ENCODE peak calls at places on chromosome 1, in nine cellular contexts. J is adrenal gland, V is thyroid gland, W is body of pancreas, G is A549, C is right lobe of liver, O is IMR-90, Y is tibial nerve, U is ovary. N is an unnamed sample.

GRCh38 chr1:35707253-35708178 is 11.2 kb downstream of the C1orf216 start:
- DNase-seq in V (no peak), J (no peak), G (no peak), Y (no peak), O (no peak), W (peak), C (no peak), U (no peak), N (peak)

GRCh38 chr1:211517006-211517405 is 25.0 kb upstream of the RD3 start:
- DNase-seq in W (no peak), V (no peak), J (no peak), G (no peak), U (no peak), C (no peak), O (no peak), Y (no peak), N (peak)

GRCh38 chr1:92352856-92353255 is 54.0 kb downstream of the RPAP2 start:
- DNase-seq in G (no peak), Y (no peak), C (no peak), O (no peak), U (no peak), V (no peak), W (no peak), J (no peak), N (no peak)

GRCh38 chr1:221335161-221336101 is 406.5 kb downstream of the DUSP10 start:
- DNase-seq in U (no peak), Y (peak), G (no peak), V (no peak), C (no peak), J (peak), W (peak), O (peak), N (no peak)

GRCh38 chr1:30032302-30032701 is 691.1 kb downstream of the MATN1 start:
- DNase-seq in G (no peak), J (no peak), Y (no peak), V (no peak), U (no peak), O (no peak), W (no peak), C (no peak), N (no peak)

GRCh38 chr1:170556910-170557309 is 24.9 kb downstream of the GORAB start:
- DNase-seq in G (no peak), W (no peak), O (peak), Y (no peak), C (no peak), V (no peak), U (no peak), J (no peak), N (no peak)

GRCh38 chr1:38991638-38992449 is 768 bp downstream of the AKIRIN1 start:
- DNase-seq in G (peak), C (peak), O (no peak), Y (no peak), J (peak), W (peak), V (peak), U (no peak), N (peak)

GRCh38 chr1:195697130-195697529 is 911.1 kb downstream of the KCNT2 start:
- DNase-seq in C (no peak), Y (no peak), U (no peak), O (no peak), J (no peak), W (no peak), G (no peak), V (no peak), N (no peak)

GRCh38 chr1:233656700-233657099 is 42.8 kb downstream of the KCNK1 start:
- DNase-seq in J (no peak), C (no peak), G (no peak), V (no peak), U (no peak), W (no peak), Y (no peak), O (no peak), N (no peak)

GRCh38 chr1:97332716-97333115 is 588.1 kb downstream of the DPYD start:
- DNase-seq in W (no peak), U (no peak), J (no peak), V (no peak), Y (no peak), G (no peak), C (no peak), O (peak), N (no peak)

GRCh38 chr1:184150776-184151531 is 99.4 kb downstream of the TSEN15 start:
- DNase-seq in U (peak), V (peak), Y (peak), J (no peak), G (no peak), C (no peak), O (peak), W (peak), N (no peak)

GRCh38 chr1:5983361-5984103 is 8.7 kb downstream of the NPHP4 start:
- DNase-seq in G (no peak), U (no peak), J (no peak), C (no peak), V (no peak), W (no peak), Y (no peak), O (peak), N (no peak)

GRCh38 chr1:61270107-61270506 is 187.7 kb downstream of the NFIA start:
- DNase-seq in Y (no peak), J (no peak), U (no peak), G (no peak), O (no peak), V (no peak), C (no peak), W (no peak), N (no peak)

DNA sequence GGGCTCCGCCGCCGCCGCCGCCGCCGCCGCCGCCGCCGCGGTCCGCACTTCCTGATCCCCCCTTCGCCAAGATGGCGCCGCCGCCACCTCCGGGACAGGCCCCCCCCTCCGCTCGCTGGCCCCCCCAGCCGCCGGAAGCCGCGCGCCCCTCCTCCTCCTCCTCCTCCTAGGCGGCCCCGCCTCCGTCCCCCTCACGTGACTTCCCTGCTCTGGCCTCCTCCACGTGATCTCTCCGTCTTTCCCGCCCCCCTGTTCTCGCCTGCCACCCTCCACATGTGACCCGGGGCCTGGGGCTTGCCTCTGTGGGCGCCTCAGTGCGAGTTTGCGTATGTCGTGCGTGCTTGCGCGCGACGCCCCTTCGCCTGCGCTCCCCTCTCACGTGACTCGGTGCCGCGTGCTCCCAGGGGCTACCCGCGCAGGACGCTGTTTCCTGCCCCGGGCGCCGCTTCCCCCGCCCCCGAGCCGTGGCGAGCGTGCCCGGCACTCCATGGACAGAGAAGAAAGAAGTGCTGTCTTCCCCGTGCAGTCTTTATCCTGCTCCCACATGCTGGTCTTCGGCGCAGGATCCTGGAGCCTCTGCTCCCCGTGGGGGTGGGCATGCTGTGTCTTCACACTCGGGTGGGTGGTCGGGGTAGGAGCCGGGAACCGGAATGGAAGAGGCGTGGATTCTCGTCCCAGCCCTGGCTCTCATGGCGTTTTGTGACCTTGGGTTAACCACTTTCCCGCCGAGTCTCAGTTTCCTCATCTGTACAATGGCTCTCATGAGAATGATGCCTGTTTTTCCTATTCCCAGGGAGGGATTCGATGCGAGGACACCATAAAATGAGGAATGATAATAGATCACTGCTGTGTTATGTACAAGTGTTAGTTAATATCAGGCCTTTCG is at the start of gene UBE2Q1:
- DNase-seq in V (peak), U (peak), C (peak), W (peak), J (peak), O (peak), Y (peak), G (peak), N (peak)
- TF ChIP-seq POLR2A in V (peak), U (peak), C (peak), W (peak), J (peak), O (no peak), Y (peak), G (peak), N (no peak)

GRCh38 chr1:204363335-204364114 is 3.8 kb upstream of the PLEKHA6 start:
- DNase-seq in C (peak), U (peak), O (peak), G (peak), W (peak), J (peak), V (peak), Y (peak), N (peak)
- TF ChIP-seq POLR2A in C (no peak), U (peak), O (peak), G (no peak), W (peak), J (no peak), V (no peak), Y (no peak), N (no peak)

GRCh38 chr1:111928531-111928930 is 60.9 kb downstream of the KCND3 start:
- DNase-seq in C (no peak), W (no peak), G (no peak), O (no peak), U (no peak), V (no peak), Y (no peak), J (no peak), N (no peak)
- TF ChIP-seq POLR2A in C (no peak), W (no peak), G (no peak), O (no peak), U (no peak), V (no peak), Y (no peak), J (no peak), N (no peak)

GRCh38 chr1:180504186-180504585 is 1.8 kb upstream of the ACBD6 start:
- DNase-seq in J (no peak), G (no peak), Y (no peak), V (no peak), O (peak), C (no peak), W (no peak), U (no peak), N (no peak)

GRCh38 chr1:180501865-180502360 is 464 bp downstream of the ACBD6 start:
- DNase-seq in Y (no peak), U (no peak), J (peak), C (no peak), W (peak), O (no peak), G (peak), V (peak), N (no peak)

GRCh38 chr1:180503274-180503862 is 991 bp upstream of the ACBD6 start:
- DNase-seq in G (peak), O (no peak), U (no peak), C (no peak), W (no peak), V (no peak), J (no peak), Y (no peak), N (no peak)

GRCh38 chr1:180500689-180501088 is 1.7 kb downstream of the ACBD6 start:
- DNase-seq in G (no peak), V (no peak), Y (no peak), J (no peak), O (no peak), U (no peak), C (no peak), W (no peak), N (no peak)

DNA sequence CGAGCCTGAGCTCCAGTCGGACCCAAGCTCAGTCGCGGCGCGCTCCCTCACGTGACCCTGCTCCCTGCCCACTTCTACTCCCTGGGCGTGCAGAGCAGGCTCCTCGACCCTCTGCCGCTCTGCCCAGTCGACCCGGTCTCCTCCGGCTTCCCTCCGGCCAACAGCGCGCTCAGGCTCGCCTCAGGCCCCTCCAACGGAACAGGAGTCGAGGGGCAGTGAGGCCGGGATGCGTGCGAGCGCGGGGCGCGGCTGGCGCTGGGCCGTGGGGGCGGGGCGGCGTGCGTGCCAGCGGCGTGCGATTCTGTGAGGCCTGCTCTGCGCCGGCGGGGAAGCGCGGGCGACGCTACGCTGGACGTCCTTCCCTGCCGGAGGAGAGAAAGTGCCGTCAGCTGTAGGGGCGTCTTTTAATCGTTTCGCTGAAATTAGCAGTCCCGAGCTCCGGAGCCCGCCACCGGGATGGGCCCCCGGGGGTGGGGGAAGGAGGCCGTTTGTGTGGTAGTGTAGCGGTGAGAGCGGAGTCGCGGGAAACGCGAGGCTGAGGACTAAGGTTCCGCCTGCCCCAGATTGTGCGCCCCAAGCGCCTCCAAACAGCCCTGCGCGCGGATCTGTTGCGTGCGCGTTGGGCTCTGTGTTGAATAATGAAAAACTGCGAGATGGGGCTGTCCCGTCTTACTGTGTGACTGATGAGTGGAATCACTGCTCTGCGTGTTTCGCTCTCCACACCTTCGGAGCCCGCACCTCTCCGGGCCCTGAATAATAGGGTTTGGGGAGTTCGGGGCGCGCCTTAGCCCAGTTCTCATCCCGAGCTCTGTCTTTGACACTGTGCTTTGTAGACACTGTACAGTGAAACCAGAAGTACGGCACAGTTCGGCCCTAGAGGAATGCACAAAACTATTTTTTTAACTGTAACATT is at the start of gene ACBD6:
- DNase-seq in G (peak), J (peak), O (peak), V (peak), Y (peak), W (peak), C (peak), U (peak), N (peak)
- TF ChIP-seq POLR2A in G (peak), J (peak), O (peak), V (peak), Y (peak), W (peak), C (peak), U (peak), N (peak)

N was measured in stomach.